ENCODE peak calls at places on chromosomes 4 and X, in nine cellular contexts. L is RPMI7951; C is activated naive CD4-positive, alpha-beta T cell treated with anti-CD3 and anti-CD28 coated beads for 36 hours; T is CD4-positive, alpha-beta T cell; X is activated CD8-positive, alpha-beta memory T cell treated with anti-CD3 and anti-CD28 coated beads for 24 hours; D is heart left ventricle; R is endothelial cell; E is AG10803; O is stimulated activated CD8-positive, alpha-beta memory T cell treated with anti-CD3 and anti-CD28 coated beads, Interleukin-4, amount 100 ng/mL, for 1 hour. F is an unnamed sample.

GRCh38 chrX:132468454-132468853 is 20.4 kb downstream of the MBNL3 start:
- DNase-seq in L (no peak), O (no peak), E (no peak), D (no peak), T (no peak), C (no peak), X (no peak), R (no peak), F (no peak)

GRCh38 chr4:14111730-14112171 is 484.2 kb upstream of the BOD1L1 start:
- DNase-seq in X (no peak), E (peak), C (no peak), T (no peak), O (no peak), D (no peak), R (no peak), L (peak), F (no peak)

GRCh38 chrX:120790118-120790517 is 85.5 kb downstream of the CT47B1 start:
- DNase-seq in L (peak), O (no peak), D (no peak), T (no peak), R (peak), X (peak), E (peak), C (peak), F (peak)

GRCh38 chrX:25810202-25810601 is 327.9 kb upstream of the MAGEB18 start:
- DNase-seq in X (no peak), T (no peak), O (no peak), R (no peak), E (no peak), D (no peak), L (no peak), C (no peak), F (no peak)

GRCh38 chr4:4960574-4960973 is 58.7 kb downstream of the CYTL1 start:
- DNase-seq in R (no peak), X (no peak), D (no peak), L (no peak), O (no peak), E (no peak), C (no peak), T (no peak), F (no peak)

GRCh38 chrX:17414839-17415238 is 39.8 kb downstream of the NHS start:
- DNase-seq in E (no peak), X (no peak), T (no peak), C (peak), O (no peak), R (peak), D (peak), L (peak), F (peak)

GRCh38 chr4:158760866-158761265 is 8.0 kb upstream of the FNIP2 start:
- DNase-seq in D (no peak), E (no peak), X (no peak), C (peak), R (no peak), T (no peak), L (peak), O (no peak), F (peak)

GRCh38 chrX:13473666-13474516 is 95.5 kb upstream of the EGFL6 start:
- DNase-seq in D (no peak), O (no peak), X (peak), C (peak), E (peak), T (peak), L (no peak), R (no peak), F (no peak)

GRCh38 chrX:64975491-64975890 is 759 bp downstream of the ZC4H2 start:
- DNase-seq in D (peak), E (no peak), R (peak), L (peak), O (no peak), X (peak), C (peak), T (peak), F (peak)

GRCh38 chr4:76749361-76749760 is 148.6 kb downstream of the SOWAHB start:
- DNase-seq in L (no peak), D (no peak), C (no peak), T (no peak), O (no peak), X (no peak), E (no peak), R (no peak), F (no peak)

GRCh38 chr4:105714071-105714521 is 5.5 kb downstream of the GSTCD start:
- DNase-seq in E (no peak), L (no peak), T (no peak), D (no peak), C (no peak), X (no peak), R (no peak), O (no peak), F (no peak)

GRCh38 chr4:140326395-140326993 is 47.0 kb upstream of the SCOC start:
- DNase-seq in D (no peak), T (no peak), R (peak), O (no peak), C (peak), E (peak), L (peak), X (no peak), F (peak)

GRCh38 chr4:3375688-3376087 is 66.1 kb upstream of the HGFAC start:
- DNase-seq in X (peak), C (no peak), O (no peak), T (no peak), L (peak), R (no peak), D (peak), E (peak), F (no peak)

GRCh38 chr4:128615197-128615596 is 194.3 kb upstream of the JADE1 start:
- DNase-seq in T (no peak), O (no peak), X (no peak), E (no peak), L (no peak), C (no peak), D (no peak), R (no peak), F (no peak)

GRCh38 chrX:123424546-123424945 is 240.5 kb downstream of the GRIA3 start:
- DNase-seq in X (no peak), E (peak), D (no peak), R (no peak), L (peak), T (no peak), C (no peak), O (no peak), F (no peak)

GRCh38 chr4:148239406-148239805 is 202.8 kb downstream of the NR3C2 start:
- DNase-seq in E (no peak), O (no peak), C (peak), R (no peak), T (no peak), X (no peak), L (no peak), D (peak), F (no peak)

GRCh38 chrX:155747520-155747919 is 133.6 kb upstream of the VAMP7 start:
- DNase-seq in E (no peak), C (no peak), O (no peak), X (no peak), R (no peak), L (peak), T (no peak), D (peak), F (no peak)

GRCh38 chr4:182548156-182548555 is 305.0 kb downstream of the TENM3 start:
- DNase-seq in D (no peak), R (no peak), E (no peak), X (no peak), T (no peak), C (no peak), L (no peak), O (no peak), F (no peak)

GRCh38 chrX:118325453-118325852 is 20.5 kb upstream of the WDR44 start:
- DNase-seq in X (no peak), R (no peak), T (no peak), O (no peak), D (no peak), L (no peak), E (no peak), C (no peak), F (no peak)

GRCh38 chrX:152220612-152221011 is 82.2 kb upstream of the MAGEA10 start:
- DNase-seq in X (no peak), D (no peak), R (no peak), T (no peak), E (no peak), C (no peak), L (peak), O (no peak), F (no peak)

GRCh38 chr4:133683967-133684366 is 517.6 kb downstream of the PABPC4L start:
- DNase-seq in O (no peak), L (no peak), R (no peak), C (no peak), D (no peak), T (no peak), E (no peak), X (no peak), F (no peak)

GRCh38 chr4:54588404-54588803 is 69.4 kb upstream of the KIT start:
- DNase-seq in T (no peak), C (no peak), E (no peak), O (no peak), L (no peak), R (no peak), D (no peak), X (no peak), F (no peak)

GRCh38 chr4:92198711-92199110 is 105.1 kb upstream of the GRID2 start:
- DNase-seq in O (no peak), C (no peak), D (no peak), X (no peak), T (no peak), E (no peak), L (no peak), R (no peak), F (no peak)